ENCODE peak calls at places on chromosomes 1 and 21, in five cellular contexts. One of them, this sample, is unnamed.

GRCh38 chr1:236821111-236821625 is 26.1 kb downstream of the MTR start:
- DNase-seq in activated CD4-positive, alpha-beta T cell treated with anti-CD3 and anti-CD28 coated beads, Interleukin-2, amount 50 U/mL, for 4 hours: no peak
- DNase-seq in AG08395: no peak
- DNase-seq in memory B cell: no peak
- DNase-seq in stimulated activated CD8-positive, alpha-beta memory T cell treated with anti-CD3 and anti-CD28 coated beads, Interleukin-15, amount 100 ng/mL, for 1 hour: no peak
- DNase-seq in this sample: no peak

GRCh38 chr1:172108494-172108893 is 267.2 kb downstream of the DNM3 start:
- DNase-seq in activated CD4-positive, alpha-beta T cell treated with anti-CD3 and anti-CD28 coated beads, Interleukin-2, amount 50 U/mL, for 4 hours: no peak
- DNase-seq in AG08395: peak
- DNase-seq in memory B cell: no peak
- DNase-seq in stimulated activated CD8-positive, alpha-beta memory T cell treated with anti-CD3 and anti-CD28 coated beads, Interleukin-15, amount 100 ng/mL, for 1 hour: no peak
- DNase-seq in this sample: no peak

GRCh38 chr21:38267991-38268858 is 11.4 kb downstream of the KCNJ15 start:
- DNase-seq in activated CD4-positive, alpha-beta T cell treated with anti-CD3 and anti-CD28 coated beads, Interleukin-2, amount 50 U/mL, for 4 hours: no peak
- DNase-seq in AG08395: peak
- DNase-seq in memory B cell: no peak
- DNase-seq in stimulated activated CD8-positive, alpha-beta memory T cell treated with anti-CD3 and anti-CD28 coated beads, Interleukin-15, amount 100 ng/mL, for 1 hour: no peak
- DNase-seq in this sample: no peak

GRCh38 chr1:91883470-91883869 is 2.5 kb downstream of the TGFBR3 start:
- DNase-seq in activated CD4-positive, alpha-beta T cell treated with anti-CD3 and anti-CD28 coated beads, Interleukin-2, amount 50 U/mL, for 4 hours: no peak
- DNase-seq in AG08395: no peak
- DNase-seq in memory B cell: no peak
- DNase-seq in stimulated activated CD8-positive, alpha-beta memory T cell treated with anti-CD3 and anti-CD28 coated beads, Interleukin-15, amount 100 ng/mL, for 1 hour: no peak
- DNase-seq in this sample: no peak

GRCh38 chr1:12543747-12544146 is 74.3 kb downstream of the DHRS3 start:
- DNase-seq in activated CD4-positive, alpha-beta T cell treated with anti-CD3 and anti-CD28 coated beads, Interleukin-2, amount 50 U/mL, for 4 hours: no peak
- DNase-seq in AG08395: no peak
- DNase-seq in memory B cell: no peak
- DNase-seq in stimulated activated CD8-positive, alpha-beta memory T cell treated with anti-CD3 and anti-CD28 coated beads, Interleukin-15, amount 100 ng/mL, for 1 hour: no peak
- DNase-seq in this sample: no peak

GRCh38 chr1:34266127-34266951 is 89.6 kb downstream of the C1orf94 start:
- DNase-seq in activated CD4-positive, alpha-beta T cell treated with anti-CD3 and anti-CD28 coated beads, Interleukin-2, amount 50 U/mL, for 4 hours: no peak
- DNase-seq in AG08395: no peak
- DNase-seq in memory B cell: no peak
- DNase-seq in stimulated activated CD8-positive, alpha-beta memory T cell treated with anti-CD3 and anti-CD28 coated beads, Interleukin-15, amount 100 ng/mL, for 1 hour: no peak
- DNase-seq in this sample: no peak

GRCh38 chr1:58870298-58870676 is 86.4 kb upstream of the JUN start:
- DNase-seq in activated CD4-positive, alpha-beta T cell treated with anti-CD3 and anti-CD28 coated beads, Interleukin-2, amount 50 U/mL, for 4 hours: no peak
- DNase-seq in AG08395: no peak
- DNase-seq in memory B cell: no peak
- DNase-seq in stimulated activated CD8-positive, alpha-beta memory T cell treated with anti-CD3 and anti-CD28 coated beads, Interleukin-15, amount 100 ng/mL, for 1 hour: no peak
- DNase-seq in this sample: no peak

GRCh38 chr1:240946926-240947325 is 335.0 kb upstream of the GREM2 start:
- DNase-seq in activated CD4-positive, alpha-beta T cell treated with anti-CD3 and anti-CD28 coated beads, Interleukin-2, amount 50 U/mL, for 4 hours: no peak
- DNase-seq in AG08395: peak
- DNase-seq in memory B cell: no peak
- DNase-seq in stimulated activated CD8-positive, alpha-beta memory T cell treated with anti-CD3 and anti-CD28 coated beads, Interleukin-15, amount 100 ng/mL, for 1 hour: no peak
- DNase-seq in this sample: no peak

GRCh38 chr1:156368889-156369684 is at the start of gene RHBG:
- DNase-seq in activated CD4-positive, alpha-beta T cell treated with anti-CD3 and anti-CD28 coated beads, Interleukin-2, amount 50 U/mL, for 4 hours: peak
- DNase-seq in AG08395: no peak
- DNase-seq in memory B cell: no peak
- DNase-seq in stimulated activated CD8-positive, alpha-beta memory T cell treated with anti-CD3 and anti-CD28 coated beads, Interleukin-15, amount 100 ng/mL, for 1 hour: no peak
- DNase-seq in this sample: no peak

GRCh38 chr21:45382698-45383000 is 22.3 kb upstream of the COL18A1 start:
- DNase-seq in activated CD4-positive, alpha-beta T cell treated with anti-CD3 and anti-CD28 coated beads, Interleukin-2, amount 50 U/mL, for 4 hours: no peak
- DNase-seq in AG08395: no peak
- DNase-seq in memory B cell: no peak
- DNase-seq in stimulated activated CD8-positive, alpha-beta memory T cell treated with anti-CD3 and anti-CD28 coated beads, Interleukin-15, amount 100 ng/mL, for 1 hour: no peak
- DNase-seq in this sample: no peak

GRCh38 chr21:30615199-30615598 is 1.0 kb upstream of the KRTAP20-1 start:
- DNase-seq in activated CD4-positive, alpha-beta T cell treated with anti-CD3 and anti-CD28 coated beads, Interleukin-2, amount 50 U/mL, for 4 hours: no peak
- DNase-seq in AG08395: no peak
- DNase-seq in memory B cell: no peak
- DNase-seq in stimulated activated CD8-positive, alpha-beta memory T cell treated with anti-CD3 and anti-CD28 coated beads, Interleukin-15, amount 100 ng/mL, for 1 hour: no peak
- DNase-seq in this sample: no peak

GRCh38 chr1:221437171-221437570 is 304.7 kb downstream of the DUSP10 start:
- DNase-seq in activated CD4-positive, alpha-beta T cell treated with anti-CD3 and anti-CD28 coated beads, Interleukin-2, amount 50 U/mL, for 4 hours: no peak
- DNase-seq in AG08395: no peak
- DNase-seq in memory B cell: no peak
- DNase-seq in stimulated activated CD8-positive, alpha-beta memory T cell treated with anti-CD3 and anti-CD28 coated beads, Interleukin-15, amount 100 ng/mL, for 1 hour: no peak
- DNase-seq in this sample: no peak

GRCh38 chr1:212413902-212414327 is 771 bp downstream of the PACC1 start:
- DNase-seq in activated CD4-positive, alpha-beta T cell treated with anti-CD3 and anti-CD28 coated beads, Interleukin-2, amount 50 U/mL, for 4 hours: no peak
- DNase-seq in AG08395: peak
- DNase-seq in memory B cell: no peak
- DNase-seq in stimulated activated CD8-positive, alpha-beta memory T cell treated with anti-CD3 and anti-CD28 coated beads, Interleukin-15, amount 100 ng/mL, for 1 hour: no peak
- DNase-seq in this sample: no peak

GRCh38 chr1:2083666-2084065 is 33.5 kb downstream of the PRKCZ start:
- DNase-seq in activated CD4-positive, alpha-beta T cell treated with anti-CD3 and anti-CD28 coated beads, Interleukin-2, amount 50 U/mL, for 4 hours: no peak
- DNase-seq in AG08395: no peak
- DNase-seq in memory B cell: no peak
- DNase-seq in stimulated activated CD8-positive, alpha-beta memory T cell treated with anti-CD3 and anti-CD28 coated beads, Interleukin-15, amount 100 ng/mL, for 1 hour: no peak
- DNase-seq in this sample: no peak

GRCh38 chr1:38804062-38804886 is 55.3 kb downstream of the RRAGC start:
- DNase-seq in activated CD4-positive, alpha-beta T cell treated with anti-CD3 and anti-CD28 coated beads, Interleukin-2, amount 50 U/mL, for 4 hours: no peak
- DNase-seq in AG08395: no peak
- DNase-seq in memory B cell: no peak
- DNase-seq in stimulated activated CD8-positive, alpha-beta memory T cell treated with anti-CD3 and anti-CD28 coated beads, Interleukin-15, amount 100 ng/mL, for 1 hour: no peak
- DNase-seq in this sample: no peak

This sample was measured in activated T-helper 1 cell treated with anti-CD3 and anti-CD28 coated beads, Interleukin-12 subunit alpha, Interleukin-12 subunit beta, Interleukin-2, Interleukin-4 antibody, amounts not matched to agents 30 ng/mL and 10 ng/mL and 1 ng/mL, durations not matched to agents 14 hours and 24 hours and 36 hours.